ENCODE peak calls at places on chromosomes 13 and 19, in four cellular contexts. B is IMR-90, Y is K562, Z is H1. E is an unnamed sample.

GRCh38 chr19:17996826-17997316 is 11.1 kb upstream of the ARRDC2 start:
- DNase-seq in Y (peak; percentile 86), Z (peak; percentile 99), B (peak; percentile 52), E (no peak)

GRCh38 chr13:45872574-45872973 is 21.0 kb upstream of the SIAH3 start:
- DNase-seq in B (no peak), Y (no peak), Z (no peak), E (no peak)

GRCh38 chr19:16328824-16329482 is 4.3 kb downstream of the KLF2 start:
- DNase-seq in B (peak; percentile 49), Y (no peak), Z (no peak), E (no peak)

GRCh38 chr19:17841810-17842662 is 5.7 kb downstream of the JAK3 start:
- DNase-seq in B (peak; percentile 63), Y (peak; percentile 100), Z (peak; percentile 99), E (no peak)

GRCh38 chr13:41289463-41289881 is 21.6 kb upstream of the NAA16 start:
- DNase-seq in Y (no peak), Z (no peak), B (no peak), E (no peak)

GRCh38 chr13:72808917-72809500 is 27.1 kb downstream of the PIBF1 start:
- DNase-seq in Y (no peak), B (peak; percentile 6), Z (no peak), E (no peak)

GRCh38 chr13:32811297-32811800 is 204.9 kb upstream of the KL start:
- DNase-seq in Z (no peak), B (no peak), Y (no peak), E (peak; percentile 62)

GRCh38 chr13:51624695-51625345 is 40.6 kb downstream of the WDFY2 start:
- DNase-seq in Y (no peak), B (no peak), Z (no peak), E (no peak)

GRCh38 chr13:48278806-48279205 is 24.7 kb upstream of the RB1 start:
- DNase-seq in Z (no peak), B (no peak), Y (no peak), E (no peak)

GRCh38 chr13:38674208-38674607 is 12.7 kb upstream of the FREM2 start:
- DNase-seq in Y (no peak), Z (no peak), B (no peak), E (no peak)

GRCh38 chr13:100530645-100531044 is 57.9 kb downstream of the GGACT start:
- DNase-seq in Z (peak; percentile 47), B (peak; percentile 33), Y (no peak), E (no peak)

GRCh38 chr19:22517496-22518411 is 95.6 kb upstream of the ZNF98 start:
- DNase-seq in Y (no peak), Z (no peak), B (no peak), E (no peak)

GRCh38 chr19:50002386-50002960 is 22.7 kb downstream of the VRK3 start:
- DNase-seq in Y (no peak), Z (no peak), B (no peak), E (no peak)

GRCh38 chr19:41218615-41219507 is at the start of gene AXL:
- DNase-seq in Y (no peak), Z (peak; percentile 90), B (peak; percentile 86), E (no peak)

GRCh38 chr13:84994582-84994981 is 804.6 kb downstream of the SLITRK6 start:
- DNase-seq in Z (no peak), Y (no peak), B (no peak), E (no peak)

GRCh38 chr19:49213791-49214190 is 56.2 kb downstream of the TRPM4 start:
- DNase-seq in Y (peak; percentile 69), Z (peak; percentile 72), B (no peak), E (no peak)

GRCh38 chr19:42284066-42284501 is 15.0 kb downstream of the CIC start:
- DNase-seq in Y (peak; percentile 95), Z (no peak), B (peak; percentile 71), E (no peak)

GRCh38 chr13:48648446-48648845 is 5.3 kb upstream of the CYSLTR2 start:
- DNase-seq in Y (no peak), Z (no peak), B (no peak), E (no peak)

GRCh38 chr13:88456155-88456554 is 785.0 kb downstream of the SLITRK5 start:
- DNase-seq in Y (no peak), B (no peak), Z (no peak), E (no peak)

GRCh38 chr13:106570354-106570822 is 2.5 kb upstream of the ARGLU1 start:
- DNase-seq in B (peak; percentile 61), Z (peak; percentile 69), Y (peak; percentile 58), E (no peak)

GRCh38 chr13:23254506-23254905 is 73.7 kb downstream of the SGCG start:
- DNase-seq in Z (no peak), B (no peak), Y (no peak), E (no peak)

GRCh38 chr19:3969435-3970312 is 1.2 kb downstream of the DAPK3 start:
- DNase-seq in Y (peak; percentile 50), B (peak; percentile 82), Z (peak; percentile 64), E (no peak)

GRCh38 chr13:31236211-31236786 is 36.5 kb downstream of the B3GLCT start:
- DNase-seq in Y (peak; percentile 13), Z (no peak), B (peak; percentile 54), E (no peak)

GRCh38 chr19:18931316-18932162 is 9.5 kb downstream of the HOMER3 start:
- DNase-seq in Z (no peak), Y (no peak), B (no peak), E (no peak)

GRCh38 chr13:101712026-101712348 is 259.5 kb downstream of the ITGBL1 start:
- DNase-seq in Y (no peak), Z (no peak), B (no peak), E (no peak)

GRCh38 chr13:33799950-33800592 is 17.9 kb upstream of the RFC3 start:
- DNase-seq in Y (no peak), Z (no peak), B (peak; percentile 46), E (no peak)

GRCh38 chr19:33282036-33282686 is 20.2 kb downstream of the CEBPA start:
- DNase-seq in Y (no peak), Z (no peak), B (no peak), E (no peak)
- TF ChIP-seq CHD1 in Y (no peak), Z (no peak), B (no peak), E (no peak)

GRCh38 chr19:47701717-47702552 is 11.3 kb upstream of the EHD2 start:
- DNase-seq in Z (no peak), Y (no peak), B (no peak), E (no peak)

GRCh38 chr19:47698631-47699359 is 14.4 kb upstream of the EHD2 start:
- DNase-seq in B (no peak), Y (no peak), Z (no peak), E (no peak)

GRCh38 chr19:47700934-47701716 is 12.1 kb upstream of the EHD2 start:
- DNase-seq in B (no peak), Z (no peak), Y (no peak), E (no peak)

GRCh38 chr19:47697863-47698609 is 15.2 kb upstream of the EHD2 start:
- DNase-seq in B (peak; percentile 76), Y (peak; percentile 82), Z (peak; percentile 88), E (peak; percentile 20)

DNA sequence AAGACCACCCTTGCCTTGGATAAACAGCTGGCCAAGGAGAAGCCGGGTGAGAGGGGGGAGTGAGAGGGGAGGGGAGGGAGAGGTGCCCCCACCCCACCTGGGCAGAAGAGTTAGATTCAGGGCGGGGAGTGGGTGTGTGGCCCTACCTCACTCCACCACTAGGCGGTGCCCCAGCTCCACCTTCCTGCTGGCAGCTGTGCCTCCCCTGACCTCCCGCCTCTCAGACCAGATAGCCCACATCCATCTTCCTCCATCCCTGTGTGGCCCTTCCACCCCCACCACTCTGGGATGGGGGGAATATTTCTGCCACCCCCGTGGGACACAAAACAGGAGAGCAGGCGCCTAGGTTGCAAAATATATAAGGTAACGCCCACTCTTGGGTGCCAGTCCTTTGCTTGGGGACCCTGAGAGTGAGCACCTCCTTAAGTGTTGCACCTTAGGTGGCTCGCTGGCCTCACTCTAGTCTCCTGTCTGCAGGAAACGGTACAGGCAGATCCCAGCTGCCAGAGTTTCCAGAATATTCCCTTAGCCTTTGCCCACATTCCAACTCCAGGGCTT is 13.8 kb upstream of the EHD2 start:
- DNase-seq in Y (peak; percentile 82), Z (peak; percentile 95), B (peak; percentile 34), E (no peak)
- TF ChIP-seq CHD1 in Y (no peak), Z (no peak), B (no peak), E (no peak)

DNA sequence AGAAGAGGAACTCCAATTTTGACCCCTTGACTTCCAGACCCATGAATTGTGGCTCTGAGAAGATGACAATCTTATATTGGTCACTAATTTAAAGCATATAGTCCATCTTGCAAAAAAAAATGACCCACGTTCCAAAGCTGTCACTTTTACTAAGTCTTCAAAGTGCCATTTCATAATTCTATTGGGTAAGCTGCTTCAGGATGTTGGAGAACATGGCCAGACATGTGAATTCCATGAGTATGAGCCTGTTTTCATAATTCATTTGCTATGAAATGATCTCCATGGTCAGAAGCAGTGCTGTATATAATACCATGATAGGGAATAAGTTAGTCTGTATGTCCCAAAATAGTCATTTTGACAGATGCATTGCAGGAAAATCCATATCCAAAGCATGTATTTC is 1787.3 kb downstream of the SLITRK5 start:
- DNase-seq in Z (no peak), B (no peak), Y (no peak), E (no peak)
- TF ChIP-seq CHD1 in Z (no peak), B (no peak), Y (no peak), E (no peak)

DNA sequence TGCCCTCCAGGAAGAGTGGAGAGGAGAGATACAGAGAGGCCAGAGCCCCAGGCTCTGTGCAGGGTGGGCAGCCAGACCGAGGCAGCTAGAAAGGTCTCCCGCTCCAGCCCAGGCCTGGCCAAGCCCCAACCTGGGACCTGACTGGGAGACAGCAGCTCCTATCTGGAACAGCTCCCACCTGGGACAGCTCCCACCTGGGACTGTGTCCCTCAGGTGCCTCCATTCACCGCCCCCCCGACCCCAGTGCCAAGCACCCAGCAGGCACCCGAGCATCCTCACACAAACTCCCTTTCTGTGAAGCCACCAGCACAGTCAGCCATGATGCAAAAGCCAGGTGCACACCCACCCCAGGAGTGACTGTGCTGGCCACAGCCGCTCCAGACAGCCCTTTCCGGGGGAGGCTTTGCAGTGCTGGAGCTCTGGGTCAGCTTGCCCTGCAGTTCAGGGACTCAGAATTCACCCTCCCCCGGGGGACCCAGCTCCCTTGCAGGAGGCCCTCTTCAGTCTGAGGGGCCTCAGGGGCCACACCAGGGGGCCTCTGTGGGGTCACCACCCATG is 2.2 kb upstream of the GRTP1 start:
- DNase-seq in Z (peak; percentile 50), B (peak; percentile 18), Y (peak; percentile 25), E (no peak)
- TF ChIP-seq CHD1 in Z (no peak), B (no peak), Y (no peak), E (no peak)

GRCh38 chr19:14136509-14137281 is at the start of gene ASF1B:
- DNase-seq in Z (peak; percentile 96), Y (peak; percentile 98), B (peak; percentile 100), E (peak; percentile 99)

GRCh38 chr19:14139944-14140343 is 3.6 kb upstream of the ASF1B start:
- DNase-seq in B (no peak), Z (no peak), Y (no peak), E (no peak)

GRCh38 chr19:14138576-14139265 is 2.3 kb upstream of the ASF1B start:
- DNase-seq in Z (no peak), B (peak; percentile 78), Y (no peak), E (no peak)

GRCh38 chr19:14135355-14135754 is 1.0 kb downstream of the ASF1B start:
- DNase-seq in Z (no peak), B (no peak), Y (no peak), E (no peak)

DNA sequence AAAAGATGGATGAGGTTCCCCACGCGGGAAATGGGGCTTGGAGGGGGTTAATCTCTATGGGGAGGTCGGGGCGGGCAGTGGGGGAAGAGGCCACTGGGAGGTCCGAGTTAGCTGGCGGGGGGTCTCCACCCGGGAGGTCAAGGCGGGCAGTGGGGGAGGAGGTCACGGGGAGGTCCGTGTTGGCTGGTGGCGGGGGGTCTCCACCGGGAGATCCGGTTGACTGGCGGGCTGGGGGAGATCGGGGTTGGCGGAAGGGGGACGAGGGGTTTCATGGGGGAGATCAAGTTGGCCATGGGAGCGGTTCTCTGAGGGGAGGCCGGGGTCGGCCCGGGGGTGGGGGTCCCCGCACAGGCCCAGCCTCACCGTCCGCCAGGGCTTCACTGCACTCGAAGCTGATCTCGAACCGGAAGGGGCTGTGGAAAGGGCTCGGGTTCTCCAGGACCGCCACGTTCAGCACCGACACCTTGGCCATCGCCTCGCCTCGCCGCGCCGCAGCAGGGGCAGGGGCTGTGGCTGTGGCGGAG is 342 bp downstream of the ASF1B start:
- DNase-seq in Z (no peak), Y (no peak), B (no peak), E (no peak)
- TF ChIP-seq CHD1 in Z (no peak), Y (peak; percentile 70), B (no peak), E (no peak)

E was measured in GM12878.